ENCODE peak calls at places on chromosomes 12 and 14, in four cellular contexts. V is RWPE1, O is thoracic aorta, P is pancreas. G is an unnamed sample.

GRCh38 chr12:112179936-112180335 is 54.6 kb downstream of the TRAFD1 start:
- DNase-seq in V (no peak), P (no peak), O (no peak), G (no peak)

GRCh38 chr12:83016226-83016835 is 329.6 kb downstream of the TMTC2 start:
- DNase-seq in P (peak), O (no peak), V (peak), G (no peak)

GRCh38 chr14:61889914-61890351 is 127.7 kb downstream of the SNAPC1 start:
- DNase-seq in O (no peak), P (no peak), V (no peak), G (peak)

GRCh38 chr12:122999986-123000420 is 19.5 kb downstream of the ARL6IP4 start:
- DNase-seq in V (no peak), O (no peak), P (no peak), G (no peak)

GRCh38 chr14:29630566-29631160 is 297.0 kb downstream of the PRKD1 start:
- DNase-seq in V (peak), P (no peak), O (no peak), G (no peak)

GRCh38 chr14:57960946-57961792 is 95.3 kb upstream of the SLC35F4 start:
- DNase-seq in P (no peak), O (no peak), V (no peak), G (no peak)

GRCh38 chr12:116916714-116917114 is 6.0 kb downstream of the FBXW8 start:
- DNase-seq in O (no peak), V (peak), P (no peak), G (peak)

GRCh38 chr12:106246891-106247730 is 709 bp downstream of the CKAP4 start:
- DNase-seq in O (no peak), P (peak), V (peak), G (peak)

DNA sequence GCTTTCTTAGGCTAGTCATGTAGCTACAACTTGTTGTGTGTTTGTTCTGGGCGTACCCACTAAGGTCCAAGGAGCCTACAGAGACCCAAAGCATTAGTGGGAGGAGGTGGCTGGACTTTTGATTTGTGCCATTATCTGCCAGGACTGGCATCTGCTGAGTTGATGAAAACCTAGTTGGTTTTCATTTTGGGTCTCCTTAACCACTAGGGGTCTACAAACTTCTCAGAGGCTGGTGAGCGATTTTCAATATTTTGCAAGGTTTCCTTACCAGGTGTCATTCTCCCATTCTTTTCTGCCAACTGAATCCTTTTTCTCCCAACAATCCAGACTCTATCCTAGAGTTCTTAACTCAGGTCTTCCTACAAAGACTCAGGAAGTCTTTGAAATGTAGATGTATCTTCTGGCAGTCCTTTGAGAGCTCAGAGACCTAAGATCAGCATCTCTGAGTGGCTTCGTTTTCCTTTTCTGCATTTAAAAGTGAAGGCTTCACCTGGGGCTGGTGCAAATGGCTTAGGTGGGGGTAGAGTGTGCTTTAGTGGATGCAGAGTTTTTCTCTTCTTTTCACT is 150.0 kb upstream of the RMST start:
- DNase-seq in P (no peak), V (no peak), O (no peak), G (no peak)
- TF ChIP-seq CTCF in P (no peak), V (no peak), O (no peak), G (no peak)

DNA sequence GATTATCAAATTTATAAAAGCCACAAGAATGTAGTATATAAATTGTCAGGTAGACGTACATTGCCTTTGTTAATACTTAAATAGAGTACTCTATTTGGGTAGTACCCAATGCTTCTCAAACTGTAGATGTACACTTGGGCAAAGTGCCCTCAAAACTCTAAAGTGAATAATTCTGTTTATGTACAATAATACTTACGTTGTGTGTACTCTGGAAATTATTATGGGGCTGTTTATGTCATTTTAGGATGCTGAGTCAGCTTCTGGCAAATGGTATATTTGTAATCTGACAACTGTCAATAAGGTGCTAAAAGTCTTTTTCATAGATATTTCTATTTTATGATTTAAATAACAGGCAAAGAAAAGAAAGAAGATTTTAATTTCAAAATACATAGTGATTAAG is 102.4 kb downstream of the CCDC91 start:
- DNase-seq in O (no peak), P (no peak), V (no peak), G (no peak)
- TF ChIP-seq CTCF in O (no peak), P (no peak), V (no peak), G (no peak)

GRCh38 chr12:127025545-127025944 is 1241.4 kb upstream of the TMEM132C start:
- DNase-seq in O (no peak), V (peak), P (no peak), G (no peak)
- TF ChIP-seq CTCF in O (no peak), V (no peak), P (no peak), G (no peak)

GRCh38 chr14:76773188-76773885 is 12.1 kb downstream of the VASH1 start:
- DNase-seq in O (peak), P (peak), V (peak), G (no peak)
- TF ChIP-seq CTCF in O (no peak), P (no peak), V (no peak), G (no peak)

DNA sequence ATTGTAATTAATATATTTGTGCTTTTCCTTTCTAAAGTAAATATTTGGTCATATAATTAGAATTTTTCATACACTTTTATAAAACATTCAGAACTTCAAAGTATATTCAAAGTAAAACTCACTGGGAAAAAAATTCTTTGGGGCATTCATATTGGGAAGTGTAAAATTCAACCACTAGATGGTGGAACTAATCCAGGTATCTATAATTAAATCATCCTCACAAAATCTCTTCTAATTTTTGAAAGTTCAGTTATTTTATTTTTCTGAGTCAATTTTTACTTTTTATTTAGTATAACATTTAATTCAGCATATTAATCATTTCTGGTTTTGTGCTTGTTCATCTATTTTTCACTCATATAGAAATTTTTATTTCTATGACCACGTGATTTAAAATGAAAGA is 81.0 kb downstream of the NTS start:
- DNase-seq in P (no peak), O (no peak), V (peak), G (no peak)
- TF ChIP-seq CTCF in P (no peak), O (peak), V (peak), G (no peak)

DNA sequence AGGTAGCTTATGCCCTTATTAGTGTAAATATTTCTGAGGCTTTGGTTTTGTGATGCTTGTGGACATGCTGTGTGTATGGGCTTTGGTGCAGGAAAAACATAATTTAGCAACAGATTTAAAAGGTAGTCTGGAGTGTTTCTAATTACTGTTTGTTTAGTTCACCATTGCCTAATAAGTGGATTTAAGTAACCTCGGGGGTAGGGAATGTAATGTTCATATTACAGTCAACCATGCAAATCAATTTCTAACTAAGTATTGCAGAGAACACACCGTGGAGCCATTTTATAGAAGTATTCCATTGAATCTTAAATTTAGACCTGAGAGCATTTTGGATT is 53.5 kb downstream of the ANO6 start:
- DNase-seq in O (no peak), V (no peak), P (no peak), G (no peak)
- TF ChIP-seq CTCF in O (no peak), V (peak), P (no peak), G (no peak)

GRCh38 chr14:35202195-35202594 is 79.8 kb downstream of the PRORP start:
- DNase-seq in P (no peak), O (no peak), V (no peak), G (no peak)
- TF ChIP-seq CTCF in P (no peak), O (no peak), V (no peak), G (no peak)

GRCh38 chr12:124658302-124658701 is 90.9 kb upstream of the NCOR2 start:
- DNase-seq in P (no peak), V (no peak), O (no peak), G (no peak)

GRCh38 chr12:124655317-124656213 is 88.2 kb upstream of the NCOR2 start:
- DNase-seq in V (peak), O (no peak), P (peak), G (no peak)

GRCh38 chr12:124656947-124657434 is 89.6 kb upstream of the NCOR2 start:
- DNase-seq in P (no peak), O (no peak), V (no peak), G (no peak)

GRCh38 chr12:124654666-124655316 is 87.4 kb upstream of the NCOR2 start:
- DNase-seq in O (no peak), V (no peak), P (peak), G (no peak)

GRCh38 chr12:124656214-124656516 is 88.8 kb upstream of the NCOR2 start:
- DNase-seq in V (no peak), P (no peak), O (no peak), G (no peak)
- TF ChIP-seq CTCF in V (no peak), P (no peak), O (no peak), G (no peak)

DNA sequence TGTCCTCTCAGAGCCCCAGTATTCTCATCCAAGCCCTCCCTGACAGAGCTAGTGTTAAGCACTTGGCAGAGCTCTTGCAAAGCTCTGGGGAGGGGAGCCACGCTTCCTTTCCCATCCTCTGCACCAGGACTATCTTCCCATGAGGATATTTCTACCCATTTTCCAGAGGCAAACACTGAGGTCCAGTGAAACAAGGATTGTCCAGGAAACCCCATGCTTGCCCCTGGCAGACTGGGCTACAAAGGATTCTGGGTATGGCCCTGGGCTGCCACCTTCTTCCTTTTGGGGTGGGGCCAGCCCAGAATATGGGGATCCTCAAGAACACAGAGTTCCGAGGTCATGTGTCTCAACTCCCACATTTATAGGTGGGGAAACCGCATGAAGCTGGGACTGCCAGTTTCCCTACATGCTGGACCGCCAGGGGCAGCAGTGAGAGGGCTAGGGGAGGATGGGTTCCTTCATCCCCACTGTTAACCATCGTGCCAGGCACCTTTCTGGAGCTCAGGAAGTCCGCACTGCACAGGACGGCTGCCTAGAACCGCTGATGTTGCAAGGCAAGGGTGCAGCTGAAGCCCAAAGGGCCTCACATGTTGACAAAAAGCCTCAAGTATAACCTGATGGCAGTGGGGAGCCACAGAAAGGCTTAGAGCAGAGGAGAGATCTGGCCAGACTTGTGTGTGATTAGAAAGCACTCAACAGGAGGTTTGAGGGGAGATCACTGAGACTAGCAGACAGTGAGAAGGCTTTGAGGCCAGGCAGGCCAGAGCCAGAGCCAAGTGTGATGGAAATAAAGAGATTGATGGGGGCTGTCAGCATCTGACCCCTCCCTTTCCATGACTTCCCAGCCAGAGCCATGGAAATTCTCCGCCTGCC is 5.5 kb upstream of the CCDC85C start:
- DNase-seq in O (no peak), V (no peak), P (no peak), G (no peak)
- TF ChIP-seq CTCF in O (no peak), V (peak), P (no peak), G (no peak)

GRCh38 chr12:108823804-108824203 is 33.6 kb downstream of the SSH1 start:
- DNase-seq in V (no peak), O (no peak), P (no peak), G (no peak)

GRCh38 chr12:108825205-108825950 is 32.0 kb downstream of the SSH1 start:
- DNase-seq in V (no peak), O (no peak), P (no peak), G (peak)

GRCh38 chr12:108827941-108828340 is 29.4 kb downstream of the SSH1 start:
- DNase-seq in V (no peak), P (no peak), O (no peak), G (no peak)

GRCh38 chr12:108826807-108827721 is 30.3 kb downstream of the SSH1 start:
- DNase-seq in V (no peak), P (no peak), O (no peak), G (no peak)

DNA sequence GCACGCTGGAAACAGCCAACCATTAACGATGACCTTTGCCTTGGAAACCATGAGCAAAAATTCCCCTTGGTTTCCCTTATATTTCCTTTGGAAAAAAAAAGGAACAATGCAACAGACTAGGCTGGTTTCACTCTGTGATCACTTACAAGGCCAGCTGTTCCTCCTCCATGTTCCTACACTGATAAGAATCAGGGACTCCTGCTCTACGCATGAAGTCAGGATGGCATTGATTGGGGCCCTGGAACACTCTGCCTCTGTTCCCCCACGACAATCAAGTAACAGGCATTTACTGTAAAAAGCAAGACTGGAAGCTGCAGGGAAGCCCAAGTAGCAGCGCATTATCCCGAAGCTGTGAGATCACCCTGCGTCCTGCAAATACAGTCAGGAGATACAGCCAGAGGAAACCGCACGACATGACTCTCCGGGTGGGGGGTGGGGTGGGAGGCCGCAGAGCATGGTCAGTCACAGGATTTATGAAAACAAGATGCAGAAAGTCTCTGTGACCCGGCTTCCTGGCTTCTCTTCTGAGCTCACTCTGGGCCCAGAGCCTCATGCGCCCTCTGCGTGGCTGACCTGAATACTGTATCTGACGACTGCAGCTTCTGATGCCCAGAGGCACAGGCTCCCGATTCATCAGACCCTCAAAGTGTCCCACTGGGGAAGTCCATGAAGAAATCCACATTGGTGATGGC is 31.1 kb downstream of the SSH1 start:
- DNase-seq in P (no peak), V (no peak), O (peak), G (no peak)
- TF ChIP-seq CTCF in P (no peak), V (no peak), O (no peak), G (no peak)

G was measured in GM13976.